ENCODE peak calls at places on chromosomes 12 and 14, in six cellular contexts. One of them, this sample, is unnamed.

GRCh38 chr14:66017960-66018359 is 468.2 kb upstream of the CCDC196 start:
- DNase-seq in NAMALWA: no peak
- DNase-seq in PC-3: no peak
- DNase-seq in C1 segment of cervical spinal cord: no peak
- DNase-seq in anterior cingulate cortex: no peak
- DNase-seq in GM23248: no peak
- DNase-seq in this sample: no peak

GRCh38 chr14:65229431-65230286 is 127.3 kb upstream of the MAX start:
- DNase-seq in anterior cingulate cortex: no peak
- DNase-seq in PC-3: no peak
- DNase-seq in NAMALWA: no peak
- DNase-seq in C1 segment of cervical spinal cord: peak
- DNase-seq in GM23248: peak
- DNase-seq in this sample: peak

GRCh38 chr12:130816055-130816454 is 23.0 kb downstream of the STX2 start:
- DNase-seq in anterior cingulate cortex: no peak
- DNase-seq in PC-3: no peak
- DNase-seq in GM23248: no peak
- DNase-seq in C1 segment of cervical spinal cord: no peak
- DNase-seq in NAMALWA: no peak
- DNase-seq in this sample: no peak

GRCh38 chr12:98465505-98465904 is 49.9 kb upstream of the TMPO start:
- DNase-seq in anterior cingulate cortex: no peak
- DNase-seq in PC-3: no peak
- DNase-seq in C1 segment of cervical spinal cord: no peak
- DNase-seq in GM23248: no peak
- DNase-seq in NAMALWA: no peak
- DNase-seq in this sample: no peak

GRCh38 chr12:64793610-64794009 is 30.8 kb upstream of the TBC1D30 start:
- DNase-seq in NAMALWA: no peak
- DNase-seq in anterior cingulate cortex: no peak
- DNase-seq in PC-3: no peak
- DNase-seq in C1 segment of cervical spinal cord: no peak
- DNase-seq in GM23248: no peak
- DNase-seq in this sample: no peak

GRCh38 chr12:58413794-58414193 is 472.4 kb downstream of the ATP23 start:
- DNase-seq in anterior cingulate cortex: no peak
- DNase-seq in PC-3: peak
- DNase-seq in C1 segment of cervical spinal cord: no peak
- DNase-seq in GM23248: peak
- DNase-seq in NAMALWA: no peak
- DNase-seq in this sample: peak

GRCh38 chr12:120118710-120119097 is 2.2 kb upstream of the RAB35 start:
- DNase-seq in PC-3: peak
- DNase-seq in NAMALWA: peak
- DNase-seq in GM23248: peak
- DNase-seq in C1 segment of cervical spinal cord: no peak
- DNase-seq in anterior cingulate cortex: no peak
- DNase-seq in this sample: peak

GRCh38 chr12:50066402-50066801 is 9.0 kb downstream of the ASIC1 start:
- DNase-seq in GM23248: peak
- DNase-seq in NAMALWA: no peak
- DNase-seq in C1 segment of cervical spinal cord: no peak
- DNase-seq in PC-3: no peak
- DNase-seq in anterior cingulate cortex: no peak
- DNase-seq in this sample: peak

GRCh38 chr14:91300283-91300841 is 55.9 kb upstream of the GPR68 start:
- DNase-seq in GM23248: no peak
- DNase-seq in NAMALWA: no peak
- DNase-seq in anterior cingulate cortex: no peak
- DNase-seq in C1 segment of cervical spinal cord: no peak
- DNase-seq in PC-3: peak
- DNase-seq in this sample: no peak

GRCh38 chr12:128823216-128823915 is 392 bp downstream of the SLC15A4 start:
- DNase-seq in GM23248: no peak
- DNase-seq in NAMALWA: peak
- DNase-seq in PC-3: peak
- DNase-seq in C1 segment of cervical spinal cord: no peak
- DNase-seq in anterior cingulate cortex: no peak
- DNase-seq in this sample: no peak

GRCh38 chr14:66507181-66507721 is 696 bp upstream of the GPHN start:
- DNase-seq in GM23248: no peak
- DNase-seq in PC-3: peak
- DNase-seq in C1 segment of cervical spinal cord: no peak
- DNase-seq in anterior cingulate cortex: no peak
- DNase-seq in NAMALWA: no peak
- DNase-seq in this sample: no peak

This sample was measured in adipocyte.